ENCODE peak calls at places on chromosomes 2 and 18, in four cellular contexts. U is neural progenitor cell, L is PC-9, C is GM23338. N is an unnamed sample. For H3F3A, the result is how much of the 10 kb centered on the place peaks cover.

GRCh38 chr2:196808281-196808680 is 874 bp downstream of the C2orf66 start:
- DNase-seq in U (no peak), L (no peak), C (peak), N (peak)

GRCh38 chr18:66156946-66157687 is 406.3 kb downstream of the CDH7 start:
- DNase-seq in L (no peak), U (no peak), C (no peak), N (peak)

GRCh38 chr2:28163627-28164279 is 228.9 kb upstream of the FOSL2 start:
- DNase-seq in U (no peak), L (no peak), C (no peak), N (no peak)

GRCh38 chr2:62919041-62919440 is 131.6 kb upstream of the OTX1 start:
- DNase-seq in L (no peak), U (no peak), C (no peak), N (no peak)

GRCh38 chr2:221444106-221444505 is 128.0 kb downstream of the EPHA4 start:
- DNase-seq in C (no peak), U (no peak), L (peak), N (no peak)

GRCh38 chr2:215900203-215900611 is 113.1 kb downstream of the MREG start:
- DNase-seq in L (peak), U (no peak), C (no peak), N (no peak)

GRCh38 chr2:231707625-231708049 is 688 bp upstream of the PTMA start:
- DNase-seq in L (peak), U (peak), C (no peak), N (peak)

GRCh38 chr18:48923746-48924580 is 26.8 kb downstream of the SMAD7 start:
- DNase-seq in C (no peak), U (no peak), L (no peak), N (no peak)

GRCh38 chr2:237358721-237359595 is 55.0 kb downstream of the COL6A3 start:
- DNase-seq in C (peak), U (no peak), L (no peak), N (no peak)

GRCh38 chr2:101706819-101707177 is 9.3 kb downstream of the MAP4K4 start:
- DNase-seq in L (no peak), U (no peak), C (no peak), N (peak)

GRCh38 chr2:101710036-101710689 is 12.7 kb downstream of the MAP4K4 start:
- DNase-seq in L (no peak), U (no peak), C (no peak), N (no peak)

GRCh38 chr2:101706121-101706818 is 8.8 kb downstream of the MAP4K4 start:
- DNase-seq in C (no peak), L (no peak), U (no peak), N (no peak)

GRCh38 chr2:101714098-101714497 is 16.6 kb downstream of the MAP4K4 start:
- DNase-seq in U (no peak), C (no peak), L (no peak), N (no peak)

DNA sequence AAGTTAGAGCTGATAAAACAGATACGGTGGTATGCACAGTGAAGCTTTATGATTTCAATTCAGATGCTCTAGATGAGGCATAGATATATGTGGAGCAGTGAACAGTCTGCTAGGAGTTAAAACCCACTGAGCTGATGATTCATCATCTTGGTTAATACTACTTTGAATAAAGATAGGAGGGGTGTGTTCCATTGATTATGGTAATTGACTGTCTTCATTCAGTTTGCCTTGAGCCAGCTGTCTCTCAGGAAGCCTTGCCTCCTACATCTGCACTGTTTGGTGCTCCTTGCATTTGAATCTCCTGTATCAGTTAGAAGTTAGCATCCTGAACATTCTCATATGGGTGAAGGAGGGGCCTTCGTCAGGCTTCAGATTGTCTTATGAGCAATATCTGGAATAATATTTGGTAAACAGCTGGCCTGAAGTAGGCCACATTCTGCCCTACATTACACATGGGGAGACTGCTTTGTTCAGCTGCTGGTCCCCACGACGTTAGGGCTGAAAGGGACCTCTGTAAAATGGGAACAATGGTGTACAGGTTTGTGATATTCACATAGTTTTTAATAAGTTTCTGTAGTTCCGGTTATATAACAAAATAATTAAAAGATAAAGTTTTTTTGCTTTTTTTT is 13.3 kb downstream of the MAP4K4 start:
- DNase-seq in L (no peak), C (no peak), U (no peak), N (no peak)
- H3F3A ChIP-seq in L (under half), C (under half), U (under half), N (under half)

GRCh38 chr2:70089946-70090523 is 2.8 kb downstream of the PCBP1 start:
- DNase-seq in C (peak), L (no peak), U (peak), N (no peak)
- H3F3A ChIP-seq in C (under half), L (half or more), U (half or more), N (half or more)

GRCh38 chr2:213238753-213239591 is 45.3 kb upstream of the SPAG16 start:
- DNase-seq in U (no peak), L (peak), C (no peak), N (no peak)
- H3F3A ChIP-seq in U (under half), L (under half), C (under half), N (under half)

GRCh38 chr2:160331258-160332025 is 131.4 kb upstream of the ITGB6 start:
- DNase-seq in U (no peak), C (no peak), L (no peak), N (no peak)
- H3F3A ChIP-seq in U (under half), C (under half), L (under half), N (under half)

GRCh38 chr2:102101844-102102635 is 40.5 kb upstream of the IL1R1 start:
- DNase-seq in L (no peak), U (no peak), C (no peak), N (no peak)

GRCh38 chr2:102100371-102101096 is 42.0 kb upstream of the IL1R1 start:
- DNase-seq in U (no peak), C (no peak), L (peak), N (no peak)

GRCh38 chr2:102103284-102103683 is 39.3 kb upstream of the IL1R1 start:
- DNase-seq in C (peak), U (no peak), L (no peak), N (no peak)

GRCh38 chr2:102099536-102100293 is 42.8 kb upstream of the IL1R1 start:
- DNase-seq in U (no peak), C (no peak), L (peak), N (no peak)

DNA sequence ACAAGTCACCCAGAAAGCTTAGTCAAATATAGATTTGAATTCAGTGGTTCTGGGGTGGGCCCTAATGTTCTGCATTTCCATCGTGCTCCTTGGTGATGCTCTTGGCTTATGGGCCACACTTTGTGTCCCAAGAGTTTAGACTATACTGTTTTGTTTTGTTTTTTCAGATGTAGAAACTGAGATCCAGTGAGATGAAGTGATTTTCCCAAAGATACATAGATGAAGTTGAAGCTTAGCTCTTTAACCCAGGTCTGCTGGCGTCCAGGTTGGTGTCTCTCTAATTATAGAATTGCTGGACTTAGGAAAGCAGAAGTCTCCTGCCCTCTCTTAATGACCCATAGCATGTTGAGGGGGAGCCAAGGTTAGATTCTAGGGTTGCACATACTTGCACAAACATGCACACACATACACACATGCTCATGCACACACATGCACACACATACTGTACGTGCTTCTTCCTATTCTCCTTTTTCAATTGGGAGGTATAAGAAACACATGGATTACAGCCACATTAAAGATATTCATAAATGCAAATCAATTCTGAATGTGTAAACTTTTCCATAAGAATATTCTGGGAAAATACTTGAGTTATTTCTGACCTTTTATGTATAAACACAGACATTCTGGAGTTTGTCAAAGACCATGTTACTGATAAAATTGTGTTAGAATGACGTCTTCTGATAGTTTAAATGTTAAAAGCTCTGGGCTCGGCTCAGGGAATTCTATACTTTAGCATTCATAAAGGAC is 41.3 kb upstream of the IL1R1 start:
- DNase-seq in C (no peak), U (no peak), L (no peak), N (no peak)
- H3F3A ChIP-seq in C (under half), U (under half), L (under half), N (under half)

GRCh38 chr2:54975175-54975574 is 75.1 kb downstream of the RTN4 start:
- DNase-seq in L (no peak), U (no peak), C (no peak), N (no peak)
- H3F3A ChIP-seq in L (half or more), U (under half), C (under half), N (under half)

DNA sequence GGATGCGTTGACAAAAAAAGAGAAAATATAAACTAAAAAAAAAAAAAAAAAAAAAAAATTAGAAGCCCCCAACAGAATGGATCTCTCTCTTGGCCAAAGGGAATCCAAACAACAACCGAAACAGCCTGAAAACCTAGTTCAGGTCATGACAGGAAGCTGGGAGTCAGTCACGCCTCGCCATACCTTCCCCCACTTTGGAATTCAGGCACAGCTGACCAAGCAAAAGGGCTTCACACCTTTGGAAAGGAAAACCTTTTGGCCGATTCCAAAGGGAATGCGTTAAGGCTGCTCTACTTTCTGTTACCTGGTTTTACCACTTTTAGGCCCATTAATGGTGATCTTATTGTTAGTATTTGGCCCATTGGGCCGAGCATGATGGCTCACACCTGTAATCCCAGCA is 17.9 kb upstream of the RMC1 start:
- DNase-seq in L (no peak), U (no peak), C (peak), N (no peak)
- H3F3A ChIP-seq in L (under half), U (under half), C (under half), N (under half)

GRCh38 chr2:55230551-55230950 is 1.5 kb downstream of the CLHC1 start:
- DNase-seq in C (no peak), L (no peak), U (no peak), N (no peak)

GRCh38 chr2:55233658-55233940 is 1.1 kb downstream of the RPS27A start:
- DNase-seq in C (no peak), U (no peak), L (no peak), N (no peak)

GRCh38 chr2:55231546-55232083 is 478 bp downstream of the CLHC1 start:
- DNase-seq in U (no peak), C (peak), L (no peak), N (no peak)

GRCh38 chr2:55232084-55232862 is at the start of the genes CLHC1 and RPS27A:
- DNase-seq in L (peak), C (peak), U (peak), N (peak)

GRCh38 chr2:55232863-55233657 is 572 bp downstream of the RPS27A start:
- DNase-seq in U (peak), L (peak), C (no peak), N (peak)
- H3F3A ChIP-seq in U (half or more), L (half or more), C (under half), N (under half)